ENCODE peak calls at places on chromosomes 6 and 20, in seven cellular contexts. B, R, X, F, Y, K and A are unnamed samples.

GRCh38 chr20:14046534-14046933 is 51.2 kb downstream of the MACROD2 start:
- DNase-seq in B (no peak), K (no peak), R (no peak), X (no peak), Y (no peak), F (no peak), A (no peak)

GRCh38 chr6:169843110-169843509 is 91.7 kb downstream of the ERMARD start:
- DNase-seq in R (no peak), K (no peak), Y (no peak), B (no peak), F (no peak), X (no peak), A (no peak)

GRCh38 chr20:46013826-46014516 is 5.3 kb downstream of the MMP9 start:
- DNase-seq in F (no peak), R (peak; percentile 56), K (peak; percentile 47), B (peak; percentile 91), Y (peak; percentile 86), X (peak; percentile 84), A (peak; percentile 88)

GRCh38 chr6:4210619-4211419 is 75.4 kb upstream of the ECI2 start:
- DNase-seq in X (peak; percentile 50), Y (peak; percentile 72), B (peak; percentile 87), R (peak; percentile 41), K (peak; percentile 48), F (no peak), A (peak; percentile 78)

GRCh38 chr6:101716810-101717209 is 323.3 kb downstream of the GRIK2 start:
- DNase-seq in B (no peak), K (no peak), X (no peak), F (no peak), Y (no peak), R (no peak), A (no peak)

GRCh38 chr20:63281741-63282665 is 9.4 kb downstream of the ARFGAP1 start:
- DNase-seq in B (no peak), Y (no peak), F (no peak), K (no peak), R (no peak), X (no peak), A (no peak)

GRCh38 chr6:150924808-150925654 is 59.5 kb downstream of the MTHFD1L start:
- DNase-seq in X (no peak), Y (no peak), R (no peak), K (no peak), B (no peak), F (no peak), A (no peak)

GRCh38 chr6:156617376-156617775 is 159.8 kb upstream of the ARID1B start:
- DNase-seq in K (peak; percentile 81), B (no peak), Y (peak; percentile 82), X (no peak), R (no peak), F (no peak), A (peak; percentile 25)

GRCh38 chr6:162728177-162728571 is 400 bp downstream of the PACRG start:
- DNase-seq in R (no peak), B (no peak), F (no peak), X (no peak), K (no peak), Y (no peak), A (no peak)

GRCh38 chr6:158396136-158396535 is 83.9 kb downstream of the TULP4 start:
- DNase-seq in R (no peak), Y (no peak), K (peak; percentile 61), F (no peak), B (no peak), X (no peak), A (no peak)

GRCh38 chr6:55713411-55713810 is 134.4 kb upstream of the HMGCLL1 start:
- DNase-seq in B (no peak), Y (no peak), R (no peak), F (no peak), X (no peak), K (peak; percentile 31), A (no peak)

GRCh38 chr6:20924911-20925543 is 390.8 kb downstream of the CDKAL1 start:
- DNase-seq in R (no peak), Y (no peak), K (no peak), X (no peak), F (no peak), B (no peak), A (no peak)

GRCh38 chr6:29502597-29502996 is 14.8 kb upstream of the MAS1L start:
- DNase-seq in R (no peak), X (no peak), B (peak; percentile 14), F (no peak), Y (no peak), K (no peak), A (no peak)

GRCh38 chr20:48627737-48628128 is 200.1 kb downstream of the PREX1 start:
- DNase-seq in B (no peak), R (no peak), K (no peak), F (no peak), Y (no peak), X (peak; percentile 50), A (no peak)

GRCh38 chr20:49823152-49823847 is 10.7 kb downstream of the SLC9A8 start:
- DNase-seq in K (no peak), B (no peak), R (no peak), F (peak; percentile 66), Y (no peak), X (no peak), A (no peak)

GRCh38 chr20:33684533-33685327 is 1.5 kb downstream of the E2F1 start:
- DNase-seq in K (no peak), B (no peak), X (peak; percentile 76), R (no peak), Y (no peak), F (no peak), A (no peak)

GRCh38 chr20:41697861-41698559 is 79.8 kb upstream of the CHD6 start:
- DNase-seq in F (no peak), R (no peak), Y (peak; percentile 70), X (peak; percentile 50), B (no peak), K (peak; percentile 52), A (peak; percentile 61)

GRCh38 chr6:16440656-16441212 is 202.3 kb downstream of the GMPR start:
- DNase-seq in Y (no peak), R (no peak), B (no peak), X (no peak), K (no peak), F (no peak), A (no peak)

GRCh38 chr20:20710847-20711315 is 1.6 kb downstream of the RALGAPA2 start:
- DNase-seq in R (no peak), B (no peak), K (peak; percentile 90), X (no peak), Y (peak; percentile 23), F (no peak), A (no peak)

GRCh38 chr6:44058617-44059358 is 68.5 kb downstream of the MRPL14 start:
- DNase-seq in Y (peak; percentile 99), R (peak; percentile 88), F (no peak), X (peak; percentile 81), B (no peak), K (peak; percentile 88), A (peak; percentile 96)

GRCh38 chr20:6162239-6162638 is 39.4 kb upstream of the FERMT1 start:
- DNase-seq in K (no peak), F (no peak), Y (no peak), B (no peak), X (no peak), R (no peak), A (no peak)

DNA sequence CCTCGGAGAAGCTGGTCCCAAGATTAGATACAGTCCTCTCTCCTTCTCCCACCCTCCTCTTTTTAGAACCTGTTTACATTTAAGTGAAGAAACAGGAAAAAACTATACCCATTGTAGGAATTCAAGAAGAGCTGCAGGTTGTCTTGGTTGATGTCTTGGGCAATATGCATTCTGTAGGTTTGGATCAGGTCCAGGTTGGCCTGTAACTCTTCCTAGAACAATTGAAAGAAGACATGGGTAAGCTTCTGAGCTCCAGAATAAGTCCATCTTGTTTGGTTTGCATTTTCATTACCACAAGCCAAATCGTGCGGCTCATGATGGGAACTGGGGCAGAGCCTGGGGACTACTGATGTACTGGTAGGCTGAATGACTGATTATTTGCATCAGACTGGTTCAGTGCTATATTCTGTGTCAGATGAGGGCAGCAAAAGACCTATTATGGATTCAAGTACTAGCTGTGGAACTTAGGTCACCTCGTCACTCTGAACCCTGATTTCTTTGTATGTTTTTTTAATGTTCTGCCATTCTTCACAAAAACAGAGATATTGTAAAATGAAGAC is 20.3 kb upstream of the SLA2 start:
- DNase-seq in X (no peak), K (peak; percentile 43), Y (peak; percentile 40), F (no peak), B (no peak), R (no peak), A (peak; percentile 63)
- TF ChIP-seq JUND in X (no peak), K (no peak), Y (no peak), F (no peak), B (no peak), R (no peak), A (no peak)

DNA sequence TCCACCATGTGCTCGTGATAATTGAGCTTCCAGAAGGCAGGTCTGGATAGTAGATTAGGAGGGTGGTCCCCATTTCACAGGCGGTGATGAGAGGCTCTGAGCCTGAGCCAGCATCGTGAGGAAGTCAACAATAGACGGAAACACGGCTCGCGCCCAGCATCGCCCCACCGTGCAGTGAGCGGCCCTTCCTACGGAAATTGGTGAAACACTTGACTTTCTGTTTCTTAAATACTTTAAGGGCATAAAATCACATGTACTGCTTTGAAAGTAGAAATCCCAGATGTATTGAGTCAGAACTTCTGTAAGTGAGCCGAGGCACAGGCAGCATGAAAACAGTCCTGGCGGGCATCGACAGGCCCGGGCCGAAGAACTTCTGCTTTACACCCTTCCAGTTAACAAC is 4.3 kb upstream of the KIF25 start:
- DNase-seq in Y (no peak), K (no peak), B (peak; percentile 13), F (no peak), R (no peak), X (no peak), A (no peak)
- TF ChIP-seq JUND in Y (no peak), K (no peak), B (no peak), F (no peak), R (no peak), X (no peak), A (no peak)

GRCh38 chr20:47532002-47532401 is 30.3 kb downstream of the NCOA3 start:
- DNase-seq in F (no peak), X (no peak), Y (no peak), B (no peak), K (no peak), R (no peak), A (no peak)

GRCh38 chr20:47531468-47531867 is 29.8 kb downstream of the NCOA3 start:
- DNase-seq in F (no peak), X (no peak), R (no peak), B (no peak), K (no peak), Y (peak; percentile 18), A (no peak)

GRCh38 chr20:47527004-47527800 is 25.5 kb downstream of the NCOA3 start:
- DNase-seq in K (no peak), B (no peak), F (no peak), Y (no peak), X (no peak), R (no peak), A (no peak)

GRCh38 chr20:47533518-47534062 is 31.9 kb downstream of the NCOA3 start:
- DNase-seq in B (no peak), F (no peak), R (no peak), Y (no peak), X (no peak), K (no peak), A (no peak)

GRCh38 chr20:47529840-47530239 is 28.2 kb downstream of the NCOA3 start:
- DNase-seq in K (no peak), F (no peak), X (no peak), Y (no peak), B (no peak), R (no peak), A (no peak)
- TF ChIP-seq JUND in K (no peak), F (no peak), X (no peak), Y (no peak), B (no peak), R (no peak), A (no peak)

GRCh38 chr6:36120539-36120938 is 9.8 kb upstream of the MAPK13 start:
- DNase-seq in R (no peak), K (no peak), X (no peak), F (no peak), Y (peak; percentile 63), B (no peak), A (no peak)
- TF ChIP-seq JUND in R (no peak), K (no peak), X (no peak), F (no peak), Y (no peak), B (no peak), A (no peak)